ENCODE peak calls at places on chromosomes 3 and 15, in four cellular contexts. Z is GM12878, H is HCT116, L is SK-N-SH. V is an unnamed sample.
A peak's percentile ranks its signal among the peaks of the same experiment; 100 is the strongest.

GRCh38 chr3:7461202-7461825 is 600.4 kb downstream of the GRM7 start:
- DNase-seq in Z (no peak), H (no peak), L (no peak), V (no peak)

GRCh38 chr15:74449066-74449465 is 11.9 kb downstream of the UBL7 start:
- DNase-seq in Z (no peak), H (no peak), L (no peak), V (no peak)

GRCh38 chr3:194138098-194138474 is 2.1 kb downstream of the HES1 start:
- DNase-seq in Z (no peak), H (no peak), L (no peak), V (no peak)

GRCh38 chr3:64501298-64501906 is 186.4 kb downstream of the ADAMTS9 start:
- DNase-seq in Z (no peak), H (no peak), L (no peak), V (peak; percentile 97)

GRCh38 chr3:119731545-119732343 is 28.9 kb downstream of the CFAP91 start:
- DNase-seq in Z (no peak), H (no peak), L (no peak), V (no peak)

GRCh38 chr15:95326689-95327525 is 1003.6 kb upstream of the NR2F2 start:
- DNase-seq in Z (no peak), H (no peak), L (peak; percentile 15), V (no peak)

GRCh38 chr3:50238549-50239026 is 2.6 kb downstream of the GNAI2 start:
- DNase-seq in Z (no peak), H (no peak), L (no peak), V (peak; percentile 45)

GRCh38 chr3:143436231-143436930 is 316.8 kb downstream of the CHST2 start:
- DNase-seq in Z (no peak), H (no peak), L (no peak), V (no peak)

GRCh38 chr3:104819333-104819732 is 547.4 kb upstream of the ALCAM start:
- DNase-seq in Z (no peak), H (no peak), L (no peak), V (no peak)

GRCh38 chr15:31387483-31388118 is 61.0 kb downstream of the KLF13 start:
- DNase-seq in Z (no peak), H (no peak), L (peak; percentile 86), V (no peak)

GRCh38 chr3:44076221-44076829 is 165.4 kb upstream of the TOPAZ1 start:
- DNase-seq in Z (no peak), H (no peak), L (no peak), V (no peak)

GRCh38 chr3:60399295-60399694 is 852.0 kb downstream of the FHIT start:
- DNase-seq in Z (no peak), H (no peak), L (no peak), V (no peak)

GRCh38 chr15:57153140-57153539 is 223.2 kb upstream of the CGNL1 start:
- DNase-seq in Z (no peak), H (no peak), L (no peak), V (no peak)

GRCh38 chr3:104214937-104215336 is 1151.8 kb upstream of the ALCAM start:
- DNase-seq in Z (no peak), H (no peak), L (no peak), V (no peak)

GRCh38 chr3:71497367-71497925 is 86.1 kb downstream of the FOXP1 start:
- DNase-seq in Z (no peak), H (no peak), L (no peak), V (peak; percentile 31)

GRCh38 chr15:60275624-60276023 is 122.2 kb downstream of the ANXA2 start:
- DNase-seq in Z (no peak), H (no peak), L (no peak), V (no peak)

GRCh38 chr3:56795097-56795806 is 6.5 kb downstream of the ARHGEF3 start:
- DNase-seq in Z (no peak), H (no peak), L (no peak), V (no peak)

GRCh38 chr15:62569460-62570404 is 404.6 kb upstream of the C2CD4B start:
- DNase-seq in Z (no peak), H (no peak), L (peak; percentile 25), V (peak; percentile 97)

GRCh38 chr3:122572940-122573412 is 4.5 kb upstream of the PARP15 start:
- DNase-seq in Z (peak; percentile 77), H (no peak), L (no peak), V (peak; percentile 88)

GRCh38 chr3:15148614-15149013 is 49.7 kb upstream of the RBSN start:
- DNase-seq in Z (no peak), H (peak; percentile 43), L (no peak), V (peak; percentile 69)

GRCh38 chr3:97778152-97778551 is 13.6 kb downstream of the ARL6 start:
- DNase-seq in Z (no peak), H (no peak), L (no peak), V (no peak)

GRCh38 chr15:64912926-64913325 is 1.2 kb downstream of the ANKDD1A start:
- DNase-seq in Z (no peak), H (no peak), L (peak; percentile 62), V (no peak)

GRCh38 chr15:90187257-90187868 is 13.8 kb upstream of the SEMA4B start:
- DNase-seq in Z (no peak), H (no peak), L (no peak), V (no peak)

GRCh38 chr3:168248383-168249047 is 152.8 kb upstream of the GOLIM4 start:
- DNase-seq in Z (no peak), H (no peak), L (peak; percentile 72), V (no peak)
- H3K4me2 ChIP-seq in Z (peak overlapping the region; percentile 94), H (peak overlapping the region; percentile 73), L (peak overlapping the region; percentile 94), V (peak overlapping the region; percentile 86)

DNA sequence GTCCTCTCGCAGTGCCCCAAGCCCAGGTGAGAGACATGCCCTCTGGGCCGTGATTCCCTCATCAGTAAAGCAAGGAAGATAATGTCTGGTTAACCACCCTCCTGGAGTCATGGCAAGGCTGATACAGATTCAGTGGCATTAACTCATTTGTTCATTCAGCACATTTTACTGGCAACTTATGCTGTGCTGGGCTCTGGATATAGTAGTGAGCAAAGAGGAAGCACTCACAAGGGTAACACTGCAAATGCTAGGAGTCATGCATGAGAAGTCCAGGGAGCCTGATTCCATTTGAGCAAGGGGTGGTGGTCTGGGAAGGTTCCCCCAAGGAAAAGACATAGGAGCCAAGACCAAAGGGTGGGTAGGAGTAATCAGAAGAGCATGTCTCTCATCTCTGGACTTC is 50.2 kb downstream of the SMAD3 start:
- DNase-seq in Z (no peak), H (no peak), L (no peak), V (no peak)
- TF ChIP-seq ZBTB33 in Z (no peak), H (no peak), L (no peak), V (no peak)

DNA sequence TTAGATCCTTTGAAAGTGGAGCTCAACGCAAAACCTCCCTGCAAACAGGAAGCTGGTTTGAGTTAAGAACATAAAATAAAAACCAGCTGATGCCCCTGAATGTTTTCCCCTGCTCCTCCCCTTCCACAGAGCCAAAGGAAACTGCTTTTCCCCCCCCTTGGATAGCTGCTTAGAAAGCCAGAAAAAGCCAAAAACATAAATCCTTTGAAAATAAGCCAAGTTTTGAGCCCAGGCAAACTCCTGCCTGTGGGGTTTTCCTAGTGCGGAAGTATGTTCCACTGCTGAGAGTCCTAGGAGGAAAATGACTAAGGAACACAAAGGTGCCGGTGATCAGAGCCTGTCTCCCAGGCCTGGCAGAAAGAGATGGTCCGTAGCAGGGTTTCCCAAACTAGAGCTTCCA is 22.2 kb downstream of the MAPKBP1 start:
- DNase-seq in Z (no peak), H (no peak), L (peak; percentile 42), V (peak; percentile 32)
- H3K4me2 ChIP-seq in Z (no peak overlapping the region), H (no peak overlapping the region), L (peak overlapping the region; percentile 60), V (peak overlapping the region; percentile 16)

DNA sequence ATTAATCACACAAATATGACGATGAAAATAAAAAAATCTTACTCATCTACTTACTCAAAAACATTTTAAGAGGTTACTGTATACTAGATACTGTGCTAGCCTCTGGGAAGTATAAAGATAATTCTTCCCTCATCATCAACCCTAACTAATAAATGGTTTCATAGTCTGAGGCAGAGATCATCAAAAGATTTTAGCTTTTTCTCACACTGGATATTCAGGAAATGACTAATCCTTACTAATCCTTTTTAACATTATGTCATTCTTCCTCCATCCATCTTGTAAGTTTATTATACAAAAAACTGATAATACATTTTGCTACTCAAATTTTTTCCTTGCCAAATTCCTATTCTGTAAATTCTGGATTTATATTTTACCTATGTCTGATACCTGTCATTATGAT is 29.7 kb downstream of the ACAD11 start:
- DNase-seq in Z (no peak), H (no peak), L (no peak), V (no peak)
- TF ChIP-seq ZBTB33 in Z (no peak), H (no peak), L (no peak), V (no peak)

DNA sequence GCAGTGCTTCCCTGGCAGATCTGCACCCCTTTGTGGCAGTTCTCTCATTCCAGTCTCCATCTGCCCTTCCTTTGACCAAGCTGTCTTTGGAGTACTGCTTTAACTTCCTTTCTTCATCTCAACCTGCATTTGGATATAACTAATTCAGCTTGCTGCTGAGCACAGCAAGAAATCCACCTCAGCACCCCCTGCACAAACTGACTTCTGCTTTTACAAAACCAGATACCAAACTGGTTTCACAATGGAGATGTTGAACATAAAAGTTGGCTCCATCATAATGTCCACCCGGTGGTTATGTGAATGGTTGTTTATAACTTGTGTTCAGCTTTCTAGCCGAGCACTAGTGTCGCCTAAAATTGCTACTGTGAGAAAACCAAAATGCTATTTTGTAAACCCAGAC is 341.1 kb upstream of the SEMA6D start:
- DNase-seq in Z (no peak), H (no peak), L (no peak), V (no peak)
- H3K4me2 ChIP-seq in Z (no peak overlapping the region), H (no peak overlapping the region), L (no peak overlapping the region), V (no peak overlapping the region)

GRCh38 chr3:89145995-89146394 is 38.6 kb downstream of the EPHA3 start:
- DNase-seq in Z (no peak), H (no peak), L (no peak), V (peak; percentile 0)
- TF ChIP-seq ZBTB33 in Z (no peak), H (no peak), L (no peak), V (no peak)

DNA sequence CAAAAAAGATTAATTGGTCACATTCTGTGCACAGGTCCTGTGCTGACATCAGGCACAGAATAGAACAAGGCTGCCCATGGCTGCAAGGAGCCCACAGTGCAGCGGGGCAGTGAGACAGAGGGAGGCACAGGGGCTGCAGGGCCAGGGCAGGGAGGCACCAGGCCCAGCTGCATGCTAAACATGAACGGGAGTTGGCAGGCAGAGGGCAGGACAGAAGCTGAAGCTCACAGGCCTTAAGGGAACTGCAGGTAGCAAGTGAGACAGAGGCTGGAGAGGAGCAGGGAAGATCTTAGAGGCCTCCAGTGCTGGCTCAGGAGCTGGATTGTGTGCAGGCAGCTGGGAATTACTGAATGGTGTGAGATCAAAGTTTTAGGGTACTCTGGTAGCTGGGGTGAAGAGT is 26.2 kb downstream of the IDH3A start:
- DNase-seq in Z (no peak), H (no peak), L (no peak), V (no peak)
- H3K4me2 ChIP-seq in Z (no peak overlapping the region), H (no peak overlapping the region), L (no peak overlapping the region), V (no peak overlapping the region)